ENCODE peak calls at places on chromosome 14, in nine cellular contexts. One of them, this sample, is unnamed.

GRCh38 chr14:72617391-72618011 is 276.4 kb downstream of the DPF3 start:
- DNase-seq in A549: no peak
- DNase-seq in lower leg skin: peak; percentile 78
- DNase-seq in thyroid gland: no peak
- DNase-seq in uterus: no peak
- DNase-seq in stomach: no peak
- DNase-seq in spleen: no peak
- DNase-seq in IMR-90: no peak
- DNase-seq in GM12878: no peak
- DNase-seq in this sample: peak; percentile 23

GRCh38 chr14:21017528-21018245 is 7.2 kb downstream of the NDRG2 start:
- DNase-seq in spleen: no peak
- DNase-seq in uterus: no peak
- DNase-seq in stomach: no peak
- DNase-seq in A549: no peak
- DNase-seq in lower leg skin: peak; percentile 81
- DNase-seq in thyroid gland: no peak
- DNase-seq in GM12878: no peak
- DNase-seq in IMR-90: no peak
- DNase-seq in this sample: no peak

GRCh38 chr14:23160924-23161522 is 22.4 kb downstream of the SLC7A8 start:
- DNase-seq in thyroid gland: peak; percentile 91
- DNase-seq in lower leg skin: peak; percentile 90
- DNase-seq in spleen: peak; percentile 79
- DNase-seq in A549: no peak
- DNase-seq in uterus: peak; percentile 64
- DNase-seq in GM12878: no peak
- DNase-seq in stomach: peak; percentile 59
- DNase-seq in IMR-90: peak; percentile 78
- DNase-seq in this sample: no peak

GRCh38 chr14:54322668-54323380 is 74.0 kb upstream of the CDKN3 start:
- DNase-seq in IMR-90: no peak
- DNase-seq in spleen: no peak
- DNase-seq in thyroid gland: peak; percentile 42
- DNase-seq in A549: no peak
- DNase-seq in uterus: no peak
- DNase-seq in lower leg skin: no peak
- DNase-seq in stomach: no peak
- DNase-seq in GM12878: no peak
- DNase-seq in this sample: no peak

GRCh38 chr14:54594531-54594930 is 27.6 kb downstream of the SAMD4A start:
- DNase-seq in A549: no peak
- DNase-seq in thyroid gland: no peak
- DNase-seq in IMR-90: no peak
- DNase-seq in spleen: no peak
- DNase-seq in lower leg skin: no peak
- DNase-seq in stomach: no peak
- DNase-seq in GM12878: no peak
- DNase-seq in uterus: no peak
- DNase-seq in this sample: no peak

GRCh38 chr14:69592923-69593677 is 18.3 kb upstream of the SUSD6 start:
- DNase-seq in IMR-90: peak; percentile 69
- DNase-seq in spleen: no peak
- DNase-seq in GM12878: no peak
- DNase-seq in thyroid gland: no peak
- DNase-seq in lower leg skin: no peak
- DNase-seq in uterus: peak; percentile 50
- DNase-seq in A549: no peak
- DNase-seq in stomach: no peak
- DNase-seq in this sample: peak; percentile 36

GRCh38 chr14:86521032-86521730 is 991.2 kb downstream of the FLRT2 start:
- DNase-seq in thyroid gland: no peak
- DNase-seq in lower leg skin: no peak
- DNase-seq in IMR-90: no peak
- DNase-seq in spleen: no peak
- DNase-seq in stomach: peak; percentile 57
- DNase-seq in uterus: no peak
- DNase-seq in GM12878: no peak
- DNase-seq in A549: no peak
- DNase-seq in this sample: no peak

GRCh38 chr14:66281036-66281776 is 205.0 kb upstream of the CCDC196 start:
- DNase-seq in spleen: no peak
- DNase-seq in lower leg skin: no peak
- DNase-seq in GM12878: no peak
- DNase-seq in thyroid gland: no peak
- DNase-seq in IMR-90: no peak
- DNase-seq in A549: no peak
- DNase-seq in uterus: peak; percentile 85
- DNase-seq in stomach: no peak
- DNase-seq in this sample: peak; percentile 6

DNA sequence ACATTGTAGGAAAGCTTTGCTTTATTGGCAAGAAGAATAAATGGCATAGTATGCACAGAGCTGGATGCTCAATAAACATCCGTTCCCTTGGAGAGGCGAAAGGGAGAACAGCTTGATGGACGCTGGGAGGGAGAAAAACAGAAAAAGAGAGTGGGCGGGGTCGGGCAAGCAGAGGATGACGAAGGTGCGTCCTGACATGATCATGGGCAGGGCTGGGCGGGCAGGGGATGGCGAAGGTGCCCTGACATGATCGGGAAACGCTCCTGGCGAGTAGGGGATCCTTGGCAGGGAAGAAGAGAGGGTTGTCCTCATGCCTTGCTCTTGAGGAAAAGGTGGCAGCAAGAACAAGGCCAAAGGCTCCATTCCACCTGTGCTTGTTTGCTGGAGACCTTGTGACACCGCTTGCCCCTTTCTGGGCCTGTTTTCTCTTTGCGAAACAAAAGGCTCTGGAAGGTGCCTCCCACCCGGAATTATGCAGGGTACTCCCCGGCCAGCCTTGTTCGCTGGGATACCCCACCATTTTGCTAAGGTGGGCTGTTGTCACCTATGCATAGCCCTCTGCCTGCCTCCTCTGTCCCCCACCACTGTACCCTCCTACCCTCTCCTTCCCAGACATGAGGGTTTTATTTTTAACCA is 21.1 kb downstream of the IRF2BPL start:
- DNase-seq in thyroid gland: peak; percentile 72
- DNase-seq in A549: no peak
- DNase-seq in IMR-90: no peak
- DNase-seq in stomach: no peak
- DNase-seq in lower leg skin: no peak
- DNase-seq in spleen: no peak
- DNase-seq in GM12878: no peak
- DNase-seq in uterus: no peak
- DNase-seq in this sample: no peak
- TF ChIP-seq POLR2A in thyroid gland: no peak
- TF ChIP-seq POLR2A in A549: no peak
- TF ChIP-seq POLR2A in IMR-90: no peak
- TF ChIP-seq POLR2A in stomach: no peak
- TF ChIP-seq POLR2A in lower leg skin: no peak
- TF ChIP-seq POLR2A in spleen: no peak
- TF ChIP-seq POLR2A in GM12878: no peak
- TF ChIP-seq POLR2A in uterus: no peak
- TF ChIP-seq POLR2A in this sample: no peak

GRCh38 chr14:50000215-50001145 is 107.6 kb downstream of the ARF6 start:
- DNase-seq in IMR-90: peak; percentile 84
- DNase-seq in uterus: peak; percentile 62
- DNase-seq in spleen: peak; percentile 92
- DNase-seq in thyroid gland: peak; percentile 82
- DNase-seq in stomach: peak; percentile 56
- DNase-seq in A549: no peak
- DNase-seq in GM12878: no peak
- DNase-seq in lower leg skin: peak; percentile 93
- DNase-seq in this sample: no peak

GRCh38 chr14:49999826-50000214 is 106.9 kb downstream of the ARF6 start:
- DNase-seq in stomach: no peak
- DNase-seq in GM12878: no peak
- DNase-seq in lower leg skin: no peak
- DNase-seq in IMR-90: no peak
- DNase-seq in spleen: no peak
- DNase-seq in A549: no peak
- DNase-seq in uterus: no peak
- DNase-seq in thyroid gland: no peak
- DNase-seq in this sample: no peak

GRCh38 chr14:50001146-50001998 is 108.5 kb downstream of the ARF6 start:
- DNase-seq in thyroid gland: peak; percentile 88
- DNase-seq in stomach: peak; percentile 75
- DNase-seq in uterus: peak; percentile 44
- DNase-seq in spleen: peak; percentile 89
- DNase-seq in IMR-90: peak; percentile 70
- DNase-seq in A549: peak; percentile 65
- DNase-seq in GM12878: no peak
- DNase-seq in lower leg skin: peak; percentile 93
- DNase-seq in this sample: peak; percentile 45

GRCh38 chr14:49997991-49998390 is 105.1 kb downstream of the ARF6 start:
- DNase-seq in stomach: no peak
- DNase-seq in A549: no peak
- DNase-seq in IMR-90: no peak
- DNase-seq in uterus: no peak
- DNase-seq in thyroid gland: no peak
- DNase-seq in spleen: no peak
- DNase-seq in GM12878: no peak
- DNase-seq in lower leg skin: no peak
- DNase-seq in this sample: no peak

GRCh38 chr14:49999216-49999761 is 106.4 kb downstream of the ARF6 start:
- DNase-seq in IMR-90: peak; percentile 88
- DNase-seq in A549: peak; percentile 87
- DNase-seq in lower leg skin: peak; percentile 97
- DNase-seq in uterus: peak; percentile 67
- DNase-seq in stomach: peak; percentile 86
- DNase-seq in thyroid gland: peak; percentile 92
- DNase-seq in GM12878: no peak
- DNase-seq in spleen: peak; percentile 95
- DNase-seq in this sample: peak; percentile 77
- H3K4me3 ChIP-seq in IMR-90: no peak overlapping the region
- H3K4me3 ChIP-seq in A549: no peak overlapping the region
- H3K4me3 ChIP-seq in lower leg skin: no peak overlapping the region
- H3K4me3 ChIP-seq in uterus: no peak overlapping the region
- H3K4me3 ChIP-seq in stomach: no peak overlapping the region
- H3K4me3 ChIP-seq in thyroid gland: no peak overlapping the region
- H3K4me3 ChIP-seq in GM12878: peak overlapping the region; percentile 55
- H3K4me3 ChIP-seq in spleen: no peak overlapping the region
- H3K4me3 ChIP-seq in this sample: no peak overlapping the region

DNA sequence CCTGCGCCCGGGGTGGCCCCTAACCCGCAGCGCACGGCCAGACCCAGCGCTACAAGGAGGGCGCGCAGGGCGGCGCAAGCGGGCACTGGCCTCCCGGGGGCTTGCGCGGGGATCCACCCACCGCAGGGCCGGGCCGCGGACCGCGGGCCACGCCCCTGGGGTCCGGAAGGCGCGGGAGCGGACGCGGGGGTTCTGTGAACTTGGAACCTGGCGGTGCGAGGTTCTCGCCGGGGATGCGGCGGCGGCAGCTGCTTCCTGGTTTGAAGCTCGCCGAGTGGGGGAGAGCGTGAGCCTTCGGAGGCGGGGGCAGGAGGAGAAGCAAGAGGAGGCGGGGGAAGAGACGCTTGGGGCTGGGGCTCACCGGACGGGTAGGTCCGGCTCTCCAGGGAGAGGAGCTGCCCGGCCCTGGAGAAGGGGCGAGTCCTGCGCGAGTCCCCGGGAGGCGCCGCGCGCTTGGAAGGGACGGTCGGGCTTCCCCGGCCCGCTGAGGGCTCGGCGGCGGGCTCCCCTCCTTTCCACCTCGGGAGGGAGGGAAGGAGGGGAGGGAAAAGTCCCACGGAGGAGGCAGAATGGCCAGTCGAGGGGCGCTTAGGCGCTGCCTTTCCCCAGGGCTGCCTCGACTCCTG is at the start of gene PRKCH:
- DNase-seq in spleen: peak; percentile 94
- DNase-seq in A549: peak; percentile 65
- DNase-seq in stomach: peak; percentile 76
- DNase-seq in uterus: peak; percentile 63
- DNase-seq in thyroid gland: peak; percentile 87
- DNase-seq in IMR-90: peak; percentile 25
- DNase-seq in lower leg skin: peak; percentile 96
- DNase-seq in GM12878: no peak
- DNase-seq in this sample: no peak
- TF ChIP-seq CTCF in spleen: no peak
- TF ChIP-seq CTCF in A549: peak; percentile 36
- TF ChIP-seq CTCF in stomach: no peak
- TF ChIP-seq CTCF in uterus: no peak
- TF ChIP-seq CTCF in thyroid gland: no peak
- TF ChIP-seq CTCF in IMR-90: no peak
- TF ChIP-seq CTCF in lower leg skin: no peak
- TF ChIP-seq CTCF in GM12878: peak; percentile 50
- TF ChIP-seq CTCF in this sample: no peak

GRCh38 chr14:102318781-102319276 is 717 bp upstream of the ZNF839 start:
- DNase-seq in GM12878: no peak
- DNase-seq in lower leg skin: no peak
- DNase-seq in spleen: peak; percentile 79
- DNase-seq in uterus: peak; percentile 39
- DNase-seq in A549: no peak
- DNase-seq in IMR-90: no peak
- DNase-seq in thyroid gland: no peak
- DNase-seq in stomach: no peak
- DNase-seq in this sample: peak; percentile 15

GRCh38 chr14:102316048-102316745 is 3.3 kb upstream of the ZNF839 start:
- DNase-seq in lower leg skin: no peak
- DNase-seq in spleen: peak; percentile 38
- DNase-seq in IMR-90: peak; percentile 75
- DNase-seq in GM12878: no peak
- DNase-seq in A549: no peak
- DNase-seq in thyroid gland: peak; percentile 71
- DNase-seq in stomach: no peak
- DNase-seq in uterus: peak; percentile 71
- DNase-seq in this sample: no peak

GRCh38 chr14:102316746-102317563 is 2.6 kb upstream of the ZNF839 start:
- DNase-seq in A549: peak; percentile 86
- DNase-seq in stomach: peak; percentile 97
- DNase-seq in thyroid gland: peak; percentile 92
- DNase-seq in uterus: peak; percentile 88
- DNase-seq in GM12878: peak; percentile 61
- DNase-seq in lower leg skin: peak; percentile 99
- DNase-seq in IMR-90: peak; percentile 91
- DNase-seq in spleen: peak; percentile 98
- DNase-seq in this sample: peak; percentile 88

GRCh38 chr14:102319351-102320032 is at the start of gene ZNF839:
- DNase-seq in A549: peak; percentile 92
- DNase-seq in IMR-90: peak; percentile 86
- DNase-seq in thyroid gland: peak; percentile 93
- DNase-seq in stomach: peak; percentile 93
- DNase-seq in lower leg skin: peak; percentile 98
- DNase-seq in GM12878: no peak
- DNase-seq in spleen: peak; percentile 98
- DNase-seq in uterus: peak; percentile 93
- DNase-seq in this sample: peak; percentile 89

DNA sequence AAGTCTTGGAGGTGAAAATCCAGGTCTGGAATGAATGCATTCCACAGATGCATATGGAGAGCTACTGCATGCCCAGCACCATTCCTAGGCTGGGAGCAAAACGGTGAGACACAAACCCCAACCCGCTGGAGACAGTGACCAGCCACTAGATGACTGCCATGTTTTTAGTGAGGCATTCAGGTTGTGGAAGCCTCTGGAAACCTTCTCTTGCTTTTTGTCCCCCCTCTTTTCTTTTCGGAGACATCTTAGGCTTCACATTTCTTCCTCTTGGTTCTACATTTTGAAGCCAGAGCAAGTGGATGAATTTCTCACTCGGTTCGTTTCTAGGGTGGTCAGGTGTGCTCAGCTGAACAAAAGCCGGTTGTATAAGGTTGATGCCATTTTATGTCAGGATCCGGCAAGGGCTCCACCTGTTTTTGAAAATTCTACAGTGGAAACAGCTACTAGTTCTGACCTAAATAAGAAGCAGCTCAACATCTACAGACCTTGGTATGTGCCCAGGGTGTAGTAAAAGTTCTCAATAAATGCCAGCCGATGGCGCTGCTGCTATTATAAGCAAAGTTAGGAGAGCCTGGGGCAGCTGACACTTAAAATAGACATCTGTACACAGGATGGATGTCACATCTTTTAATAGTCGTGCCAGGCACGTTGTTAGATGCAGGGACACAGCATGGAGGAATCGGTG is 1.8 kb upstream of the ZNF839 start:
- DNase-seq in thyroid gland: peak; percentile 37
- DNase-seq in stomach: no peak
- DNase-seq in A549: no peak
- DNase-seq in GM12878: no peak
- DNase-seq in lower leg skin: no peak
- DNase-seq in spleen: peak; percentile 36
- DNase-seq in IMR-90: no peak
- DNase-seq in uterus: no peak
- DNase-seq in this sample: no peak
- TF ChIP-seq POLR2A in thyroid gland: no peak
- TF ChIP-seq POLR2A in stomach: no peak
- TF ChIP-seq POLR2A in A549: no peak
- TF ChIP-seq POLR2A in GM12878: no peak
- TF ChIP-seq POLR2A in lower leg skin: no peak
- TF ChIP-seq POLR2A in spleen: no peak
- TF ChIP-seq POLR2A in IMR-90: no peak
- TF ChIP-seq POLR2A in uterus: no peak
- TF ChIP-seq POLR2A in this sample: no peak

This sample was measured in tibial nerve.